ENCODE peak calls at places on chromosomes 13 and 19, in eight cellular contexts. G is AG04449; H is stimulated activated CD4-positive, alpha-beta T cell treated with anti-CD3 and anti-CD28 coated beads, Interleukin-4, amount 100 ng/mL, for 1 hour; O is EL; W is effector memory CD4-positive, alpha-beta T cell; N is activated T-helper 2 cell treated with anti-CD3 and anti-CD28 coated beads, Interferon-gamma antibody, Interleukin-2, Interleukin-4, amounts not matched to agents 10 μg/mL and 5 μg/mL and 100 μg/mL, durations not matched to agents 14 hours and 24 hours and 36 hours; K is Calu3; V is RCC 7860. X is an unnamed sample.

GRCh38 chr13:79660361-79660760 is 179.4 kb downstream of the NDFIP2 start:
- DNase-seq in H (no peak), W (no peak), K (no peak), V (no peak), O (no peak), G (no peak), N (no peak), X (no peak)

GRCh38 chr13:79361299-79361698 is 44.8 kb downstream of the RBM26 start:
- DNase-seq in N (no peak), W (no peak), H (no peak), G (no peak), K (no peak), O (no peak), V (no peak), X (no peak)

GRCh38 chr19:2207991-2208860 is 27.9 kb downstream of the PLEKHJ1 start:
- DNase-seq in G (no peak), W (no peak), O (peak), V (no peak), N (no peak), H (no peak), K (no peak), X (no peak)

GRCh38 chr19:7925171-7925837 is 631 bp downstream of the CTXN1 start:
- DNase-seq in H (peak), G (no peak), O (peak), V (peak), K (peak), N (peak), W (peak), X (peak)

GRCh38 chr19:12721656-12722565 is 1.8 kb downstream of the TNPO2 start:
- DNase-seq in N (peak), K (peak), O (peak), W (peak), H (peak), V (peak), G (peak), X (peak)

GRCh38 chr13:23921451-23921888 is 24.2 kb upstream of the C1QTNF9B start:
- DNase-seq in O (peak), W (no peak), G (no peak), K (peak), H (no peak), N (no peak), V (peak), X (no peak)

GRCh38 chr19:17086129-17086528 is 10.6 kb downstream of the MYO9B start:
- DNase-seq in N (no peak), O (no peak), H (no peak), W (no peak), K (no peak), V (no peak), G (no peak), X (no peak)

GRCh38 chr13:110421061-110421460 is 114.0 kb downstream of the COL4A2 start:
- DNase-seq in K (no peak), N (no peak), V (no peak), W (no peak), H (no peak), O (no peak), G (no peak), X (no peak)

GRCh38 chr13:104993708-104994107 is 1541.8 kb downstream of the EFNB2 start:
- DNase-seq in W (no peak), V (no peak), N (no peak), O (no peak), H (no peak), G (no peak), K (no peak), X (no peak)

GRCh38 chr19:43809762-43810696 is 7.8 kb upstream of the LYPD5 start:
- DNase-seq in W (no peak), K (no peak), O (peak), N (no peak), V (peak), G (peak), H (no peak), X (no peak)

GRCh38 chr13:112140366-112140765 is 73.4 kb downstream of the SOX1 start:
- DNase-seq in H (no peak), W (no peak), K (no peak), V (peak), O (no peak), N (no peak), G (no peak), X (no peak)

GRCh38 chr13:50123862-50124535 is 108.8 kb downstream of the KCNRG start:
- DNase-seq in N (peak), H (peak), O (peak), G (peak), V (peak), W (peak), K (peak), X (peak)

GRCh38 chr13:99312493-99312883 is 5.3 kb upstream of the GPR183 start:
- DNase-seq in K (no peak), H (no peak), V (peak), N (no peak), W (no peak), G (peak), O (peak), X (no peak)

GRCh38 chr19:1141944-1142343 is 32.1 kb downstream of the SBNO2 start:
- DNase-seq in V (no peak), N (no peak), G (no peak), O (no peak), W (no peak), K (no peak), H (no peak), X (no peak)

GRCh38 chr19:24101459-24102122 is 14.6 kb downstream of the ZNF254 start:
- DNase-seq in H (no peak), G (no peak), N (no peak), O (no peak), V (no peak), W (no peak), K (no peak), X (no peak)

GRCh38 chr19:41324921-41325639 is 15.1 kb downstream of the CCDC97 start:
- DNase-seq in W (no peak), O (peak), G (no peak), H (no peak), V (peak), K (peak), N (no peak), X (no peak)

GRCh38 chr19:5934779-5935472 is 20.9 kb downstream of the CAPS start:
- DNase-seq in N (no peak), H (no peak), G (no peak), O (peak), W (no peak), K (no peak), V (no peak), X (no peak)

GRCh38 chr13:47326061-47326460 is 429.2 kb upstream of the HTR2A start:
- DNase-seq in H (no peak), W (no peak), K (no peak), O (peak), V (no peak), N (no peak), G (no peak), X (no peak)

GRCh38 chr13:51959773-51960172 is 51.5 kb downstream of the ATP7B start:
- DNase-seq in W (no peak), G (no peak), K (no peak), V (no peak), N (no peak), O (no peak), H (no peak), X (no peak)

GRCh38 chr19:16661480-16662034 is 618 bp downstream of the TMEM38A start:
- DNase-seq in G (no peak), N (no peak), K (peak), W (no peak), H (peak), O (no peak), V (no peak), X (peak)

GRCh38 chr13:51970251-51970793 is 40.9 kb downstream of the ATP7B start:
- DNase-seq in H (no peak), K (no peak), V (no peak), O (no peak), N (no peak), G (no peak), W (no peak), X (no peak)

GRCh38 chr13:113937497-113938140 is 36.3 kb downstream of the C13orf46 start:
- DNase-seq in O (no peak), K (no peak), V (no peak), G (no peak), W (no peak), N (no peak), H (no peak), X (no peak)

GRCh38 chr13:48532146-48532472 is 771 bp downstream of the RCBTB2 start:
- DNase-seq in N (no peak), W (no peak), V (peak), K (no peak), G (no peak), O (peak), H (no peak), X (no peak)

GRCh38 chr13:99389520-99390304 is 82.5 kb upstream of the GPR183 start:
- DNase-seq in G (no peak), W (no peak), H (no peak), V (no peak), K (no peak), N (no peak), O (no peak), X (no peak)

GRCh38 chr13:19836472-19836871 is 27.0 kb downstream of the ZMYM5 start:
- DNase-seq in G (no peak), K (no peak), V (no peak), O (peak), W (no peak), N (no peak), H (no peak), X (no peak)

GRCh38 chr19:18321729-18322091 is 1.2 kb downstream of the LSM4 start:
- DNase-seq in O (no peak), H (no peak), K (no peak), N (no peak), W (no peak), G (no peak), V (no peak), X (peak)

GRCh38 chr13:42720116-42720857 is 61.1 kb upstream of the FAM216B start:
- DNase-seq in G (peak), N (no peak), K (peak), O (peak), H (peak), V (peak), W (no peak), X (peak)

GRCh38 chr19:1262687-1263123 is 6.4 kb upstream of the CIRBP start:
- DNase-seq in K (no peak), W (no peak), N (no peak), H (no peak), O (peak), V (no peak), G (no peak), X (no peak)

GRCh38 chr19:55581828-55582223 is 1.2 kb upstream of the ZNF579 start:
- DNase-seq in N (no peak), O (no peak), G (no peak), V (peak), K (no peak), W (no peak), H (no peak), X (no peak)

GRCh38 chr19:17415107-17415506 is 4.7 kb upstream of the MVB12A start:
- DNase-seq in N (no peak), O (no peak), V (no peak), K (no peak), W (no peak), H (no peak), G (no peak), X (no peak)

GRCh38 chr13:52925221-52925620 is 76.8 kb upstream of the PCDH8 start:
- DNase-seq in K (no peak), G (no peak), W (no peak), N (no peak), O (no peak), V (no peak), H (no peak), X (no peak)

GRCh38 chr19:44749318-44749717 is 810 bp downstream of the BCL3 start:
- DNase-seq in K (no peak), O (no peak), H (no peak), V (no peak), W (no peak), N (no peak), G (no peak), X (no peak)

GRCh38 chr19:17841810-17842662 is 5.7 kb downstream of the JAK3 start:
- DNase-seq in K (peak), G (no peak), O (peak), W (peak), H (peak), N (peak), V (no peak), X (no peak)

GRCh38 chr19:23420824-23421223 is 25.6 kb upstream of the ZNF91 start:
- DNase-seq in G (no peak), W (no peak), V (no peak), H (no peak), O (no peak), K (no peak), N (no peak), X (no peak)

GRCh38 chr19:19956431-19957075 is 55.8 kb downstream of the ZNF93 start:
- DNase-seq in H (no peak), G (no peak), K (no peak), W (no peak), N (no peak), V (no peak), O (no peak), X (no peak)

GRCh38 chr19:6238643-6239281 is 41.0 kb downstream of the MLLT1 start:
- DNase-seq in O (no peak), W (no peak), N (no peak), H (no peak), V (no peak), G (no peak), K (no peak), X (no peak)

GRCh38 chr19:41175825-41176734 is 16.9 kb upstream of the CYP2S1 start:
- DNase-seq in G (peak), W (no peak), N (peak), V (peak), K (peak), O (peak), H (peak), X (peak)

GRCh38 chr13:25744176-25744575 is 307.6 kb downstream of the SHISA2 start:
- DNase-seq in K (no peak), H (no peak), O (peak), V (no peak), G (no peak), N (no peak), W (no peak), X (no peak)

GRCh38 chr13:84946144-84946543 is 853.1 kb downstream of the SLITRK6 start:
- DNase-seq in O (peak), K (no peak), G (no peak), V (no peak), W (no peak), N (no peak), H (no peak), X (no peak)

GRCh38 chr13:67036694-67037093 is 193.4 kb downstream of the PCDH9 start:
- DNase-seq in W (no peak), V (no peak), G (no peak), O (no peak), K (no peak), N (no peak), H (no peak), X (no peak)